ENCODE peak calls at places on chromosomes 11 and 22, in nine cellular contexts. X is H1, P is mesendoderm, R is HCT116, W is hepatocyte, N is GM23248, Y is fibroblast of lung, M is PC-3, E is GM23338. B is an unnamed sample.

GRCh38 chr22:26656896-26657851 is at the start of gene MIAT:
- DNase-seq in Y (no peak), E (peak; percentile 90), X (peak; percentile 87), N (peak; percentile 64), R (no peak), P (peak; percentile 68), M (no peak), W (peak; percentile 33), B (no peak)

GRCh38 chr22:40720538-40721256 is 41.4 kb downstream of the MCHR1 start:
- DNase-seq in R (no peak), Y (peak; percentile 42), X (no peak), E (no peak), N (peak; percentile 52), M (no peak), P (no peak), W (no peak), B (no peak)

GRCh38 chr22:23223566-23224317 is 43.4 kb downstream of the BCR start:
- DNase-seq in W (no peak), E (no peak), M (no peak), N (no peak), X (no peak), R (no peak), Y (no peak), P (peak; percentile 50), B (peak; percentile 58)

GRCh38 chr22:27995801-27996528 is 76.9 kb upstream of the PITPNB start:
- DNase-seq in W (no peak), R (no peak), N (no peak), P (no peak), M (peak; percentile 4), X (no peak), Y (no peak), E (no peak), B (no peak)

GRCh38 chr11:114162719-114163123 is 103.2 kb downstream of the ZBTB16 start:
- DNase-seq in M (peak; percentile 95), Y (peak; percentile 100), E (no peak), X (no peak), R (no peak), P (no peak), W (peak; percentile 94), N (peak; percentile 96), B (peak; percentile 99)

GRCh38 chr11:107457205-107457557 is 444 bp downstream of the CWF19L2 start:
- DNase-seq in R (no peak), N (peak; percentile 51), P (peak; percentile 28), X (no peak), W (peak; percentile 17), E (peak; percentile 15), M (no peak), Y (no peak), B (no peak)

GRCh38 chr11:76579047-76579751 is 91.3 kb downstream of the LRRC32 start:
- DNase-seq in E (peak; percentile 55), W (peak; percentile 48), P (peak; percentile 61), Y (peak; percentile 51), X (peak; percentile 72), N (no peak), M (no peak), R (no peak), B (peak; percentile 97)

GRCh38 chr11:93054881-93055280 is 85.4 kb downstream of the MTNR1B start:
- DNase-seq in M (peak; percentile 94), W (peak; percentile 38), R (peak; percentile 97), P (no peak), Y (peak; percentile 98), N (peak; percentile 95), X (no peak), E (no peak), B (peak; percentile 59)

GRCh38 chr11:115528217-115528616 is 24.0 kb upstream of the CADM1 start:
- DNase-seq in M (no peak), R (no peak), N (no peak), P (peak; percentile 84), X (no peak), E (peak; percentile 45), Y (no peak), W (peak; percentile 57), B (no peak)

GRCh38 chr11:95108159-95108611 is 18.5 kb downstream of the ENDOD1 start:
- DNase-seq in R (no peak), X (no peak), P (peak; percentile 40), E (no peak), Y (peak; percentile 29), M (peak; percentile 90), N (peak; percentile 67), W (peak; percentile 41), B (peak; percentile 90)
- H3K4me2 ChIP-seq in R (peak overlapping the region; percentile 91), X (no peak overlapping the region), P (no peak overlapping the region), E (peak overlapping the region; percentile 66), Y (no peak overlapping the region), M (peak overlapping the region; percentile 81), N (no peak overlapping the region), W (peak overlapping the region; percentile 61), B (peak overlapping the region; percentile 66)

GRCh38 chr22:37802310-37803194 is 5.2 kb upstream of the GCAT start:
- DNase-seq in N (peak; percentile 62), W (peak; percentile 84), E (peak; percentile 90), Y (peak; percentile 64), M (peak; percentile 30), X (peak; percentile 85), R (no peak), P (peak; percentile 75), B (peak; percentile 51)
- H3K27ac ChIP-seq in N (no peak overlapping the region), W (peak overlapping the region; percentile 67), E (no peak overlapping the region), Y (no peak overlapping the region), M (peak overlapping the region; percentile 8), X (no peak overlapping the region), R (peak overlapping the region; percentile 63), P (no peak overlapping the region), B (no peak overlapping the region)

GRCh38 chr11:67079065-67079464 is 22.4 kb downstream of the RHOD start:
- DNase-seq in W (no peak), M (no peak), E (no peak), P (no peak), N (peak; percentile 21), X (no peak), R (no peak), Y (no peak), B (no peak)
- H3K4me2 ChIP-seq in W (no peak overlapping the region), M (no peak overlapping the region), E (no peak overlapping the region), P (no peak overlapping the region), N (no peak overlapping the region), X (no peak overlapping the region), R (peak overlapping the region; percentile 69), Y (no peak overlapping the region), B (no peak overlapping the region)

DNA sequence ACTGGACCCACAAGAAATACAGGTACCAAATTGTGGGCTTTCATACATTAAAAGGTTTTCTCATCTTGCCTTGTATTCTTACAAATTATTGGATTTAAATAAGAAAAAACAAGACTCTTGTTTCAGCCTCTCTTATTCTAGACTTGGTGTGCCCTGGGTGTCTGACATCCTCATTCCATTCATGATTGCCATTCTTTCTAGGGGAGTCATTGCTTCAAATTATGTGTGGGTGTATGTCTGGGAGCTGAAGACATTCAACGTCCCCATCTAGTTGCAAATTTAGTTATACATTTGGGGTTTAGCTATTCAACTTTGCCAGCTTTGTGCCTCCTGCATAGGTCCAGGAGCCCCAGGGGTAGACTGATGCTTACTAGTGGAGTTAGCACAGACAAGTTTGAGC is 18.1 kb downstream of the MAML2 start:
- DNase-seq in W (no peak), N (peak; percentile 76), E (no peak), Y (peak; percentile 54), P (peak; percentile 87), M (peak; percentile 66), X (no peak), R (peak; percentile 16), B (no peak)
- H3K27ac ChIP-seq in W (peak overlapping the region; percentile 77), N (peak overlapping the region; percentile 80), E (peak overlapping the region; percentile 82), Y (peak overlapping the region; percentile 60), P (no peak overlapping the region), M (no peak overlapping the region), X (no peak overlapping the region), R (peak overlapping the region; percentile 19), B (no peak overlapping the region)

GRCh38 chr11:46200537-46201281 is 76.8 kb upstream of the CREB3L1 start:
- DNase-seq in M (peak; percentile 61), X (peak; percentile 42), W (no peak), P (no peak), N (peak; percentile 83), E (no peak), R (no peak), Y (no peak), B (no peak)
- H3K4me2 ChIP-seq in M (no peak overlapping the region), X (no peak overlapping the region), W (no peak overlapping the region), P (no peak overlapping the region), N (no peak overlapping the region), E (no peak overlapping the region), R (no peak overlapping the region), Y (no peak overlapping the region), B (no peak overlapping the region)

GRCh38 chr22:21570398-21570797 is 2.9 kb downstream of the UBE2L3 start:
- DNase-seq in Y (no peak), W (no peak), E (no peak), M (no peak), X (no peak), P (no peak), R (no peak), N (peak; percentile 31), B (no peak)
- H3K27ac ChIP-seq in Y (no peak overlapping the region), W (no peak overlapping the region), E (no peak overlapping the region), M (no peak overlapping the region), X (no peak overlapping the region), P (no peak overlapping the region), R (no peak overlapping the region), N (peak overlapping the region; percentile 1), B (no peak overlapping the region)

GRCh38 chr22:39091136-39092081 is 5.6 kb upstream of the APOBEC3H start:
- DNase-seq in E (no peak), N (no peak), W (no peak), Y (no peak), X (no peak), M (no peak), R (no peak), P (no peak), B (no peak)

GRCh38 chr22:39090426-39091064 is 6.5 kb upstream of the APOBEC3H start:
- DNase-seq in E (no peak), W (no peak), X (no peak), R (no peak), M (peak; percentile 96), Y (no peak), N (peak; percentile 18), P (no peak), B (no peak)

GRCh38 chr22:39089928-39090327 is 7.1 kb upstream of the APOBEC3H start:
- DNase-seq in E (no peak), Y (no peak), W (no peak), M (peak; percentile 58), R (no peak), X (no peak), P (no peak), N (peak; percentile 32), B (no peak)

GRCh38 chr22:39094717-39095389 is 2.2 kb upstream of the APOBEC3H start:
- DNase-seq in M (no peak), E (no peak), X (no peak), P (peak; percentile 64), Y (no peak), W (no peak), N (no peak), R (no peak), B (no peak)

DNA sequence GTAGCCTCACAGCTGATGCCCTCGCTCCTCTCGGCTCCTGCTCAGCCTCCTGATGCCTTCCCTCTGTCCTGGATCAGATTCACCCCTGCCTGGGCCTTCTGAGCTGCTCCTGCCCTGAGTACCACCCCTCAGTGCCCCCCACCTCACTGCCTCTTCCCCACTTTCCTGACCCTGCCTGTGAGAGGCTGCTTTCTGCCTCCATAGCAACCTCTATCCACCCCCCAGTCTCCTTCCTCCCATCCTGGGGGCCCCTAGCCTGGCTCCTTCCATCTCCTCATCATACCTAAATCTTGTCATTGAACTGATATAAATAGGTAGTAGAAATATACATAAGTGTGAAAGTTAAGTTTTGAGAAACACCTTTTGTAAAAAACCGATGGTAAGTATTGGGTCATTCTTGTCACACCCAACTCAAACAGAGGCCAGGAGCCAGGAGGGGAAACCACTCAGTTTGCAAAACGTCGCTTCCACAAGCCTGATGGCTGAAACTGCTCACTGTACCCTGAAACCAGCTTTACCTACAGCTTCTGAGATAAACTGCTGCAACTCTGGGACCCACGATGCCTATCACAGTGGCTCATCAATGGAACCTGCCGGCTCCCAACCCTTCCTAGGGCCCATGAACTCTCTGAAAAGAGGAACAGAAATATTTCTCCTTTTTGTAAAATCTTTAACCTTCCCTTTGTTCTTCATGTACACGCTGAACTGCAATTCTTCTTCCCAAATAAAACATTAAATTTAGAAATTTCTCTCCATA is 4.8 kb upstream of the APOBEC3H start:
- DNase-seq in M (no peak), R (no peak), N (no peak), X (no peak), P (no peak), E (no peak), W (no peak), Y (no peak), B (no peak)
- H3K4me2 ChIP-seq in M (peak overlapping the region; percentile 69), R (no peak overlapping the region), N (no peak overlapping the region), X (no peak overlapping the region), P (no peak overlapping the region), E (no peak overlapping the region), W (no peak overlapping the region), Y (no peak overlapping the region), B (no peak overlapping the region)

B was measured in endothelial cell of umbilical vein.